ENCODE peak calls at places on chromosomes 4 and X, in five cellular contexts. T, N, R, P and L are unnamed samples.

GRCh38 chr4:655735-656151 is 18.3 kb downstream of the ATP5ME start:
- DNase-seq in T (no peak), N (no peak), R (no peak), P (no peak), L (no peak)

GRCh38 chr4:185127021-185127925 is 15.8 kb upstream of the SLC25A4 start:
- DNase-seq in T (peak; percentile 13), N (no peak), R (no peak), P (peak; percentile 76), L (no peak)

GRCh38 chrX:23737413-23737812 is 5.7 kb downstream of the ACOT9 start:
- DNase-seq in T (no peak), N (no peak), R (no peak), P (no peak), L (no peak)

GRCh38 chr4:36165256-36166005 is 78.9 kb downstream of the ARAP2 start:
- DNase-seq in T (no peak), N (no peak), R (no peak), P (no peak), L (no peak)

GRCh38 chr4:155666701-155667537 is at the start of gene GUCY1A1:
- DNase-seq in T (peak; percentile 32), N (peak; percentile 42), R (peak; percentile 19), P (peak; percentile 87), L (no peak)

GRCh38 chrX:43474321-43474720 is 181.8 kb upstream of the MAOA start:
- DNase-seq in T (peak; percentile 21), N (no peak), R (no peak), P (no peak), L (no peak)

GRCh38 chr4:163127621-163128020 is 39.1 kb downstream of the NAF1 start:
- DNase-seq in T (no peak), N (no peak), R (no peak), P (no peak), L (no peak)

GRCh38 chr4:8538703-8539567 is 41.3 kb upstream of the GPR78 start:
- DNase-seq in T (peak; percentile 94), N (no peak), R (no peak), P (peak; percentile 53), L (no peak)

GRCh38 chr4:64271601-64272081 is 137.6 kb downstream of the TECRL start:
- DNase-seq in T (peak; percentile 0), N (no peak), R (no peak), P (no peak), L (no peak)

GRCh38 chr4:99201687-99202086 is 17.4 kb downstream of the ADH6 start:
- DNase-seq in T (no peak), N (no peak), R (no peak), P (no peak), L (no peak)
- TF ChIP-seq CTCF in T (peak; percentile 20), N (peak; percentile 32), R (no peak), P (peak; percentile 32), L (no peak)

GRCh38 chr4:52869656-52870055 is 7.5 kb downstream of the RASL11B start:
- DNase-seq in T (no peak), N (no peak), R (no peak), P (no peak), L (no peak)

GRCh38 chr4:52869196-52869595 is 7.1 kb downstream of the RASL11B start:
- DNase-seq in T (no peak), N (peak; percentile 58), R (peak; percentile 50), P (peak; percentile 68), L (no peak)

GRCh38 chr4:52870225-52870624 is 8.1 kb downstream of the RASL11B start:
- DNase-seq in T (no peak), N (no peak), R (no peak), P (peak; percentile 66), L (no peak)

GRCh38 chr4:52866734-52867133 is 4.6 kb downstream of the RASL11B start:
- DNase-seq in T (no peak), N (no peak), R (no peak), P (no peak), L (no peak)

GRCh38 chr4:52868138-52868537 is 6.0 kb downstream of the RASL11B start:
- DNase-seq in T (no peak), N (peak; percentile 32), R (no peak), P (peak; percentile 63), L (no peak)
- TF ChIP-seq CTCF in T (no peak), N (peak; percentile 11), R (no peak), P (peak; percentile 10), L (no peak)

DNA sequence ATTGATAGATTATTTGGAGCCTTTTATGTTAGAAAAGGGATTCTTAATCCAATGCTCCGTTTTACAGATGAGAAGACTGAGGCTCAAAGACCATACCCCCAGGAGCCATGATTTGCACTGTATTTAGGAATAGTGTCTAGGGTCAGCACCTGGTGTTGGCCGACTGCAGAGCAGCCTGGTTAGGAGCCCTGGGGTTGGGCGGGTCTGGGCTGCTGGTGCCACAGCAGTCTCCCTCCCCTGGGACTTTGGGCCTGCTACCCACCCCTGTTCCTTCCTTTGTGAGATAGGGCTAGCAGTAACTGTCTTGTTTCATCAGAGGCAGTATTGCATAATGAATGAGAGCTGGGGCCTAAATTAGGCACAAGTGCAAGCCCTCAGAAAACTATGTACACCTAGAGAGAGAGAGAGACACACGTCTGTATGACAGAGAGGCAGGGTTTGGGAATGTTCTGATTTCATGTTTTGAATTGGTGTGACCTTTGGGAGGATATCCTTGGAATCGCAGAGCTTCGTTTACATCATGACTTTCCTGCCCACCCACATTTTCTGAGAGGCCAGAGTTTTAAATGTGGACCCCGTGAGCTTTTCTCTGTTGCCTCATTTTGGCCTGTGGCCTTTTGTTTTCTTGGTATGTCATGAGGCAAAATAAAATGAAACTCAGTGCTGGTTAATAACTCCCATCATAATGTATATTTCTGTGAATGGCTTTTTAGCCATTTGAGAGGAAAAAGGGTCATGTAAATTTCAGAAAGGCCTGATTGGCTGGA is 111.8 kb downstream of the PTTG2 start:
- DNase-seq in T (no peak), N (no peak), R (no peak), P (peak; percentile 69), L (no peak)
- TF ChIP-seq CTCF in T (no peak), N (no peak), R (no peak), P (no peak), L (no peak)

DNA sequence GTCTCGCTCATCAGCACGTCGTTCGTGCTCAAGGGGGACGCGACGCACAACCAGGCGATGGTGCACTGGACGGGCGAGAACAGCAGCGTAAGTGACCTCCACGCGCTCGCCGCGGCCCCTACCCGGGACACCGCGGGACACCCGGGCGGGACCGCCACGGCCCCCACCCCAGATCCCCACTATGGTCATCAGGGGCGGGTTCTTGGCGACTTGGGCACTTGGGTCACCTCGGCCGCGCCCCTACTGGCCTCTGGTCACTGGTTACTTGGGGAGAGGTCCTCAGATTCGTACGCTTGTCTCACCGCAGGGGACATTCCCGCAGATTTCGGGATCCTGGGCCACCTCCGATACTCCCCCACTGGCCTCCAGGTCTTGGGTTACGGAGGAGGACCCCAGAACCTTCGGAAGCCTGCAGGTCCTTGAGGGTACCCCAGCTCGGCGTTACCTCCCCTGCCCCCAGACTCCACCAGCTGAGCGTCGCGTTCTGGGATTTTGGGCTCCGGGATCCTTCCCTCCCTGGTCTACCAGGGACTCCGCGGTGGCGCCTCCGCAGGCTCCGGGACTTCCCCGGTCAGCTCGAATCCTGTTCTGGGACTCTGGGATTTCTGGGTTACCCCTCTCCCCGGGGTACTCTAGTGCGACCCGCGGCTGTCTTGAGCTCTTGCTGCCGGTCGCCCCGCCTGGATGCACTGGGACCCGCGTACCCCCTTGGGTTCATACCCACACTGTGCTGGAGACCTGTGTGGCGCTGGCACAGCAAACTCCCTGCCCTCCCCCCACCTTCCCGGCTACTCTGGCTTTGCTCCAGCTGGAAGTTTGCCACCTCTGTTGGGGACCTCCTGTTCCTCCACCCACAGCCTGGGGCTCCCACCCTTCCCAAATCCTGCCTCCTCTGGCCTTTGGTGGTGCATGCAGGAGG is 961 bp downstream of the SORCS2 start:
- DNase-seq in T (no peak), N (no peak), R (no peak), P (peak; percentile 71), L (no peak)
- TF ChIP-seq CTCF in T (no peak), N (no peak), R (no peak), P (no peak), L (no peak)

GRCh38 chr4:152537881-152538280 is 2.0 kb upstream of the FBXW7 start:
- DNase-seq in T (no peak), N (no peak), R (no peak), P (no peak), L (no peak)

GRCh38 chr4:152540941-152541340 is 5.0 kb upstream of the FBXW7 start:
- DNase-seq in T (no peak), N (no peak), R (no peak), P (no peak), L (no peak)

GRCh38 chr4:152539556-152540292 is 3.8 kb upstream of the FBXW7 start:
- DNase-seq in T (no peak), N (no peak), R (no peak), P (no peak), L (no peak)

GRCh38 chr4:152536545-152537182 is 772 bp upstream of the FBXW7 start:
- DNase-seq in T (peak; percentile 70), N (peak; percentile 38), R (peak; percentile 73), P (no peak), L (no peak)

GRCh38 chr4:152540293-152540674 is 4.4 kb upstream of the FBXW7 start:
- DNase-seq in T (no peak), N (no peak), R (no peak), P (no peak), L (no peak)
- TF ChIP-seq CTCF in T (no peak), N (no peak), R (no peak), P (no peak), L (no peak)

DNA sequence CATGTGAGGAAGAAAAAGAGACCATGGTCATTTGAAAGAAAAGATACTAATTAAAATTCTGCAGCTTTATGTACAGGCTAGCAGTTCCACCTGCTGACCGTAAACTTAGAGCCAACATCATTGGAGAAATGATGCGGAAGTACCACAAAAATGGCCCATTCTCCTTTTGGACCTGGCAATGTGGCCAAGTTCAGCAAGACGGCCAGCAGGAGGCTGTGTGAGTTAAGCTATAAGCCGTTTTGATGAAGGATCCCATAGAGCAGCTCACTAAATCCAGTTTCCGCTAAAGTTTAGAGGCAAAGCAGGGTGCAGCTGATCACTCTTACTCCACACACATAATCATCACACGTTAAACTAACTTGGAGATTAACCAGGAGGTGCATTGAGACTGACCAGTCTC is 133.8 kb downstream of the LDB2 start:
- DNase-seq in T (no peak), N (no peak), R (no peak), P (no peak), L (no peak)
- TF ChIP-seq CTCF in T (no peak), N (peak; percentile 9), R (no peak), P (peak; percentile 19), L (no peak)

DNA sequence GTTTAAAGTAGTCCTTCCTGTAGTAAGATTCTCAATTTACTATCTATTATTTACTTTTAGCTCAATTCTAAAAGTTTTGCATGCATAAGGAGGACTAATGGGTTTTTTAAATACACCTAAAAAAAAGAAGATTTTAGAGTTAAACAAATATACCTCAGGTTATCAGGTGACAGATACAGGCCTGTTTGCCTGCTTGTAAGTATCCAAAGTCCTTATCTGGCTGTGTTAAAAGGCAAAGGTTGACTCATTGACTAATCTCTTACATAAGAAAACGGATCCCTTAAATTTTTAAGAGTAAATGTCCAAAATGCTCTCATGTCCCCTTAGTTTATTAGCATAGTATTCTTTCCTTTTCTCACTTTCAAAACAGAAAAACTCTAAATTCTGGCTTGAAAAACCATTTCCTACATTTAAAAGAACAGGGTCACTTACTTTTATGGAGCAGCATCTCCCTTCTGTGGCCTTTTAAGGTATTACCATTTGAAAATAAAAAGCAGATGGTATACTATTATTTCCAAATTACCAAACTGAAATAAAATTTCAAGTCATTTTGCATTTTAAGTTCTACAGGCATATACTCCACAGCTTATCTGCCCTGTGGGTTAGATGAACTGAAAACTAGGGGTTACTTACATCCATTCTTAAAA is 4.5 kb downstream of the CBR4 start:
- DNase-seq in T (no peak), N (no peak), R (no peak), P (no peak), L (no peak)
- TF ChIP-seq CTCF in T (peak; percentile 42), N (no peak), R (no peak), P (peak; percentile 23), L (no peak)